ENCODE peak calls at places on chromosomes 16 and 17, in six cellular contexts. R is lower lobe of right lung, P is KBM-7, G is progenitor cell of endocrine pancreas, J is NCI-H2171 treated with DMSO at 0.1 percent for 48 hours, M is T-helper 17 cell. O is an unnamed sample.

GRCh38 chr16:30368122-30368791 is 2.0 kb downstream of the TBC1D10B start:
- DNase-seq in R (no peak), P (peak; percentile 68), G (no peak), J (no peak), M (no peak), O (no peak)

GRCh38 chr16:18050234-18050633 is 286.3 kb downstream of the NPIPA8 start:
- DNase-seq in R (no peak), P (no peak), G (no peak), J (no peak), M (no peak), O (no peak)

GRCh38 chr17:42878123-42878880 is 22.3 kb upstream of the G6PC1 start:
- DNase-seq in R (no peak), P (no peak), G (no peak), J (no peak), M (no peak), O (no peak)

GRCh38 chr17:7014995-7015586 is 2.7 kb downstream of the RNASEK start:
- DNase-seq in R (no peak), P (peak; percentile 66), G (no peak), J (no peak), M (peak; percentile 74), O (peak; percentile 79)

GRCh38 chr17:35890774-35891155 is 10.6 kb upstream of the CCL5 start:
- DNase-seq in R (no peak), P (no peak), G (no peak), J (peak; percentile 43), M (no peak), O (peak; percentile 75)

GRCh38 chr17:42647778-42648177 is 11.3 kb upstream of the TUBG2 start:
- DNase-seq in R (no peak), P (peak; percentile 62), G (no peak), J (no peak), M (no peak), O (no peak)

GRCh38 chr17:50657627-50658026 is 22.9 kb downstream of the ABCC3 start:
- DNase-seq in R (no peak), P (no peak), G (no peak), J (no peak), M (no peak), O (no peak)

GRCh38 chr17:43855061-43855460 is 8.1 kb downstream of the CD300LG start:
- DNase-seq in R (no peak), P (no peak), G (no peak), J (no peak), M (no peak), O (no peak)

GRCh38 chr16:64416232-64417010 is 705.4 kb downstream of the CDH11 start:
- DNase-seq in R (no peak), P (no peak), G (no peak), J (peak; percentile 94), M (no peak), O (no peak)

GRCh38 chr17:60579090-60579489 is 20.9 kb upstream of the PPM1D start:
- DNase-seq in R (no peak), P (no peak), G (no peak), J (no peak), M (no peak), O (no peak)

GRCh38 chr16:4535627-4536108 is 2.9 kb downstream of the CDIP1 start:
- DNase-seq in R (no peak), P (no peak), G (no peak), J (no peak), M (no peak), O (no peak)

GRCh38 chr16:66874079-66874775 is 6.1 kb upstream of the PDP2 start:
- DNase-seq in R (no peak), P (peak; percentile 41), G (no peak), J (no peak), M (no peak), O (no peak)

GRCh38 chr17:27333410-27333980 is 39.6 kb downstream of the WSB1 start:
- DNase-seq in R (no peak), P (no peak), G (no peak), J (no peak), M (no peak), O (no peak)

GRCh38 chr17:32516940-32517711 is 30.3 kb downstream of the CDK5R1 start:
- DNase-seq in R (no peak), P (no peak), G (no peak), J (no peak), M (no peak), O (no peak)

GRCh38 chr17:41917192-41917591 is 1.6 kb downstream of the ACLY start:
- DNase-seq in R (no peak), P (no peak), G (no peak), J (no peak), M (no peak), O (no peak)

GRCh38 chr16:3764409-3764808 is 47.1 kb upstream of the TRAP1 start:
- DNase-seq in R (no peak), P (no peak), G (no peak), J (no peak), M (no peak), O (no peak)

GRCh38 chr17:74686761-74687160 is 26.0 kb downstream of the CD300LF start:
- DNase-seq in R (no peak), P (no peak), G (no peak), J (no peak), M (no peak), O (no peak)

GRCh38 chr17:17186051-17186450 is 20.1 kb downstream of the PLD6 start:
- DNase-seq in R (peak; percentile 67), P (no peak), G (no peak), J (no peak), M (no peak), O (no peak)

GRCh38 chr16:55123652-55124051 is 193.0 kb downstream of the IRX5 start:
- DNase-seq in R (no peak), P (no peak), G (no peak), J (no peak), M (no peak), O (no peak)

GRCh38 chr17:42221886-42222745 is 27.8 kb upstream of the GHDC start:
- DNase-seq in R (peak; percentile 63), P (peak; percentile 81), G (no peak), J (peak; percentile 44), M (peak; percentile 42), O (peak; percentile 60)

GRCh38 chr17:29243792-29244191 is 2.9 kb upstream of the CRYBA1 start:
- DNase-seq in R (no peak), P (peak; percentile 29), G (no peak), J (no peak), M (no peak), O (no peak)

GRCh38 chr16:71287903-71288302 is 1.3 kb downstream of the CMTR2 start:
- DNase-seq in R (no peak), P (no peak), G (no peak), J (no peak), M (no peak), O (no peak)

GRCh38 chr16:73125860-73126259 is 77.9 kb upstream of the ZFHX3 start:
- DNase-seq in R (no peak), P (no peak), G (no peak), J (no peak), M (no peak), O (no peak)

GRCh38 chr17:21510686-21511367 is 134.7 kb downstream of the KCNJ12 start:
- DNase-seq in R (no peak), P (no peak), G (no peak), J (no peak), M (no peak), O (no peak)

GRCh38 chr16:81172769-81173658 is 65.5 kb upstream of the BCO1 start:
- DNase-seq in R (no peak), P (no peak), G (no peak), J (no peak), M (no peak), O (no peak)

GRCh38 chr16:58733248-58733670 is 857 bp downstream of the GOT2 start:
- DNase-seq in R (no peak), P (peak; percentile 18), G (no peak), J (no peak), M (no peak), O (no peak)

GRCh38 chr17:13638855-13639458 is 37.2 kb upstream of the HS3ST3A1 start:
- DNase-seq in R (no peak), P (peak; percentile 85), G (no peak), J (no peak), M (no peak), O (no peak)

O was measured in effector memory CD8-positive, alpha-beta T cell.